ENCODE peak calls at places on chromosomes 6 and 20, in four cellular contexts. B, A, R and M are unnamed samples. For H3K27me3, the result is how much of the 10 kb centered on the place peaks cover.

GRCh38 chr20:51489611-51490010 is 52.9 kb downstream of the NFATC2 start:
- DNase-seq in B (no peak), A (no peak), R (no peak), M (no peak)

GRCh38 chr6:16316741-16317251 is 78.4 kb downstream of the GMPR start:
- DNase-seq in B (peak), A (peak), R (no peak), M (peak)

GRCh38 chr20:25336561-25337422 is 53.8 kb downstream of the ABHD12 start:
- DNase-seq in B (peak), A (peak), R (no peak), M (peak)

GRCh38 chr20:24942679-24943078 is 6.4 kb upstream of the CST7 start:
- DNase-seq in B (no peak), A (no peak), R (no peak), M (no peak)

GRCh38 chr6:108156180-108156937 is 9.5 kb upstream of the NR2E1 start:
- DNase-seq in B (peak), A (peak), R (no peak), M (no peak)

GRCh38 chr6:47724300-47724699 is 25.9 kb downstream of the ADGRF4 start:
- DNase-seq in B (peak), A (no peak), R (no peak), M (no peak)

GRCh38 chr6:14276667-14277404 is 159.3 kb downstream of the CD83 start:
- DNase-seq in B (no peak), A (no peak), R (no peak), M (no peak)

GRCh38 chr6:20440291-20440690 is 38.6 kb downstream of the E2F3 start:
- DNase-seq in B (no peak), A (no peak), R (no peak), M (no peak)

GRCh38 chr6:166438211-166438861 is 55.6 kb upstream of the MPC1 start:
- DNase-seq in B (no peak), A (no peak), R (no peak), M (no peak)

GRCh38 chr6:49499623-49500022 is at the start of gene GLYATL3:
- DNase-seq in B (no peak), A (no peak), R (no peak), M (no peak)

GRCh38 chr6:126015869-126016268 is 29.5 kb downstream of the TRMT11 start:
- DNase-seq in B (peak), A (no peak), R (no peak), M (no peak)

GRCh38 chr6:119172813-119173212 is 94.3 kb upstream of the FAM184A start:
- DNase-seq in B (peak), A (no peak), R (no peak), M (no peak)

GRCh38 chr6:94478178-94479140 is 1059.1 kb upstream of the EPHA7 start:
- DNase-seq in B (no peak), A (peak), R (no peak), M (no peak)

GRCh38 chr6:166851426-166851825 is 104.9 kb downstream of the RNASET2 start:
- DNase-seq in B (no peak), A (no peak), R (no peak), M (no peak)

DNA sequence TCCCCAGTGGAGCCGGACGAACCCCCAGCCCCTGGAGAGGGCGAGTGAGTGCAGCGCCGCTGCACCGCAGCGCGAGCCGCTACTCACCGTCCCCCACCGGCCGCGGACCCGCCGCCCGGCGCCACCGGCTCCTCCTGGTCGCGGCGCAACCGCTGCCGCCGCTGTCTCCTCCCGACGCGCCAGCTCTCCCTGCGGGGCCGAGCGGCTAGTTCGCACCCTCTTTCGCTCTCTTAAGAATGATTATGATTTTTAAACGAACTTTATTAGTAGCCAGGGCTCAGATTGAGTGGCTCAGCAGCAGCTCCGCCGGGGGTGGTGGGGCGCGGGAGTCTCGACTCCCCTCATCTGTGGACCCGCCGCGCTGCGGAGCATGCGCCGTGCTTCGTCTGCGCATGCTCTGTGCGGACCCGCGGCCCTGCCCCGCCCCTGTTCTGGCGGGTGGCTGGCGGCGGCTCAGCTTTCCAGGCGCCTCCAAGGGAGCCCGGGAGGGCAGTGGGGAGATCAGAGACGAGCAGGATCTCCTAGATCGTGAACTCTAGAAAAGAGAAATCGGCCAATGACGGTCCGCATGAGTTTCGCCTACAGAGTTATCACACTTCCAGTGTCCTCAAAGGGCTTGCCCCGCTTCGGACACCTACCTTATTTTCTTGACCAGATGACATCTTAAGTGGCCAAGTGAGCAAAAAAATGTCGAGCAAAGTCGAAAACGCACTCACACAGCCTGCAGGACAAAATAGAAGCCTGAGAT is at the start of gene RAB23:
- DNase-seq in B (peak), A (peak), R (peak), M (peak)
- TF ChIP-seq CTCF in B (no peak), A (no peak), R (no peak), M (no peak)

GRCh38 chr20:63653974-63654680 is 903 bp upstream of the STMN3 start:
- DNase-seq in B (no peak), A (no peak), R (no peak), M (no peak)
- H3K27me3 ChIP-seq in B (under half), A (under half), R (under half), M (under half)

GRCh38 chr20:5267092-5267491 is 49.7 kb downstream of the PROKR2 start:
- DNase-seq in B (no peak), A (no peak), R (no peak), M (no peak)

GRCh38 chr20:5268449-5268848 is 48.3 kb downstream of the PROKR2 start:
- DNase-seq in B (peak), A (no peak), R (no peak), M (no peak)

GRCh38 chr20:5261763-5262162 is 55.0 kb downstream of the PROKR2 start:
- DNase-seq in B (no peak), A (no peak), R (no peak), M (no peak)

GRCh38 chr20:5264807-5265206 is 51.9 kb downstream of the PROKR2 start:
- DNase-seq in B (no peak), A (no peak), R (no peak), M (no peak)

DNA sequence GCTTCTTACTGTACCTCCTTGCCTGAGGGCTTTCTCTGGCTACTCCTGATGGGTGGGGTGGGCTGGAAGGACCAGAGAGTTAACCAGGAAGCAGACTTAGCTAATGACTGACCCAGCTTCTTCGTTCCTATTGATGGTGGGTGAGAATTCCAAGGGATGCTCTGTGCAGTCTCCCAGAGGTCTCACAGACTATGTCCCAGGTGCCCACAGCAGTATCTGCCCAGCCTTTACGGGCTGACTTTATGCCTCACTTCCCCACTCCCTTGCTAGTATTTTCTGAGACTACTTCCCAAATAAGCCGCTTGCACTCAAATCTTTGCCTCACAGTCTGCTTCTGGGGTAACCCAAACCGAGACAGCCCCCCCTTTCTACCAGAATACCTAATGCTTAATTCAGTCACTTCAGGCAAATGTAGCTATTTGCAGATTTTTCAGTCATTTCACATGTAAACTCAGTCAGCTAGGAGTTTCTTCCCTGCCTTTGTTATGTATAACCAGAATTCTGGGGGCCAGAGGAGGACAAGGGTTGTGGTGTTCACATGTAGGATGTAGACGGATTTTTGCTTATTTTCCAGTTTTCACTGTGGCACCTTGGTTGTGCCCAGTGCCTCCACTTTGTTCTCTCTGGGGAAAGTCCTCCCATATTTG is 51.3 kb downstream of the PROKR2 start:
- DNase-seq in B (no peak), A (no peak), R (no peak), M (no peak)
- TF ChIP-seq CTCF in B (no peak), A (no peak), R (no peak), M (no peak)

GRCh38 chr6:46175446-46175845 is 4.7 kb upstream of the ENPP5 start:
- DNase-seq in B (no peak), A (no peak), R (no peak), M (no peak)
- H3K27me3 ChIP-seq in B (under half), A (under half), R (under half), M (under half)

GRCh38 chr6:44245912-44246662 is 814 bp upstream of the HSP90AB1 start:
- DNase-seq in B (peak), A (peak), R (peak), M (peak)
- TF ChIP-seq CTCF in B (no peak), A (peak), R (no peak), M (peak)

DNA sequence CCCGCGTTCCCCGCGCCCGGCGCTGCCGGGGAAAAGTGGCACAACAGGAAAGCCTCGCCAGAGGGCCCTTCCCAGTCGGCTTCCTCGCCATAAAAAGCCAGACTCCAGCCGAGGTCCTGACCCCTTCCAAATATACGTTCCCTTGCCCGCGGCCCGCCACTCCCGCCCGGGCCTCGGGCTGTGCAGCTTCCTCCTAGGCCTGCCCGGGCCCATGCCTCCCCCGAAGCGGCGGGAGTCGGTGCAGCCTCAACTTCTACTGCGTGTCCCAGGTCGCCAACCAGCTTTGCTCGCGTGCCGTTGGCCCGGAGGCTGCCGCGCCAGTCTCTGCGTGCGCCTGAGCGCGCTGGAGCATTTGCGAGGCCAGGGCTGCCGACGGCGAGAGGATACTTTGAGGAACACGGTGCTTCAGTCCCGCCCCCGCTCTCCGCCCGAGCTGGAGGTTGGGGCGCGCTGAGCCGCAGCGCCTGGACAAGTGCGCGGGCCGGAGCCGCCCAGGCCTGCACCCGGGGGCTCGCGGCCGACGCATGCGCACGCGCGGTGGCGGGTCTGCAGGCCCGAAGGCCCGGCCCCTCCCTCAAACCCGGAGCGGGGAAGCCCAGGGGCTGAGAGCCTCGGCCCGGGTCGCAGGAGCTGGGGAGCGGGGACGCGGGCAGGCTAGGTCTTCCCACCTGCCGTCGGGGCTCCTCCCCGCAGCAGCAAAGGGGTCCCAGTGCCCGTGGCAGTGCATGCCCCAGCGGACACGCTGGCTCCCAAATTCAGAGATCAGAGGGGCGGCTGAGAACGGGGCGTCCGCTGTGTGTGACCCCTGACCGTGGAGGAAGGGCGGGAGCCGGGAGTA is 10.2 kb downstream of the FOXC1 start:
- DNase-seq in B (no peak), A (peak), R (no peak), M (no peak)
- H3K27me3 ChIP-seq in B (under half), A (half or more), R (under half), M (under half)

DNA sequence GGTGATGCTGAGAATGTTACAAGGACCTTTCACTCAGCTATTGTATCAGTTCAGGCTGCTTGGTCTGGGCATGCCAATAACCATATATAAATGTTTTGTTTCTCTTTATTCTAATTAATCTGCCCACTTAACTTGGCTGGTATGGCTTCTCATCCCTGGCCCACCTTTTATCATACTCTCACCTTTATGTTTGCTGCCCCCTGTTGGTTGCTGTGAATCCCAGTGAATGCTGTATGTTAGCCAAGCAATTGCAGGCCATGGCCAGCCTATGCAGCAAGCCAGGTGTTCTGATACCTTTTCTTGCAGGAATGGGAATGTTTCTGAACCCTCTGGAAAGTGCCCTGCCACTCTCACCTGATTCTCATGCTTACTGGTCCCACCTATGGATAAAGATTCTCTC is 54.6 kb downstream of the PCSK2 start:
- DNase-seq in B (peak), A (peak), R (peak), M (peak)
- TF ChIP-seq CTCF in B (peak), A (peak), R (peak), M (peak)

GRCh38 chr20:59625214-59625922 is 21.0 kb downstream of the PHACTR3 start:
- DNase-seq in B (no peak), A (no peak), R (no peak), M (no peak)
- H3K27me3 ChIP-seq in B (under half), A (under half), R (under half), M (under half)